ENCODE peak calls at places on chromosomes 4 and X, in five cellular contexts. T is GM12865; D is K562; G is epithelial cell of esophagus; X is CD8-positive, alpha-beta T cell. F is an unnamed sample.

GRCh38 chr4:131091896-131092295 is 1995.9 kb downstream of the C4orf33 start:
- DNase-seq in X (no peak), G (peak), T (peak), D (no peak), F (no peak)

GRCh38 chr4:8538703-8539567 is 41.3 kb upstream of the GPR78 start:
- DNase-seq in T (no peak), X (no peak), G (peak), D (no peak), F (no peak)

GRCh38 chrX:120668357-120668756 is 38.5 kb upstream of the C1GALT1C1 start:
- DNase-seq in X (no peak), D (no peak), T (no peak), G (peak), F (no peak)

GRCh38 chr4:105952596-105952995 is 57.3 kb downstream of the NPNT start:
- DNase-seq in T (no peak), D (no peak), X (no peak), G (no peak), F (no peak)

GRCh38 chrX:121259170-121259569 is 211.8 kb downstream of the GLUD2 start:
- DNase-seq in G (no peak), X (no peak), T (no peak), D (no peak), F (no peak)

GRCh38 chr4:30619679-30620078 is 100.5 kb upstream of the PCDH7 start:
- DNase-seq in G (peak), D (no peak), T (peak), X (no peak), F (no peak)

GRCh38 chr4:145779319-145779801 is 99.4 kb downstream of the C4orf51 start:
- DNase-seq in X (no peak), D (no peak), T (no peak), G (no peak), F (no peak)

GRCh38 chr4:6750302-6751221 is 32.0 kb upstream of the KIAA0232 start:
- DNase-seq in T (no peak), G (peak), X (no peak), D (no peak), F (no peak)

GRCh38 chrX:132094169-132094568 is 33.7 kb downstream of the FRMD7 start:
- DNase-seq in X (no peak), T (no peak), G (no peak), D (no peak), F (no peak)

GRCh38 chr4:36533944-36534343 is 252.5 kb downstream of the DTHD1 start:
- DNase-seq in X (no peak), D (no peak), T (no peak), G (peak), F (no peak)

GRCh38 chrX:926991-927390 is 285.5 kb downstream of the CRLF2 start:
- DNase-seq in D (no peak), T (no peak), X (no peak), G (no peak), F (no peak)

GRCh38 chrX:70281951-70282350 is at the start of gene RAB41:
- DNase-seq in X (no peak), D (no peak), G (no peak), T (no peak), F (no peak)

GRCh38 chr4:80271806-80272205 is 5.3 kb downstream of the FGF5 start:
- DNase-seq in X (no peak), D (no peak), G (no peak), T (no peak), F (no peak)

GRCh38 chr4:140807491-140808257 is 51.5 kb upstream of the TBC1D9 start:
- DNase-seq in T (peak), D (no peak), G (no peak), X (no peak), F (no peak)

GRCh38 chrX:40945366-40945713 is 139.9 kb upstream of the USP9X start:
- DNase-seq in X (no peak), G (peak), T (peak), D (peak), F (no peak)

GRCh38 chr4:9938933-9939332 is 82.4 kb downstream of the SLC2A9 start:
- DNase-seq in T (no peak), G (no peak), D (no peak), X (no peak), F (no peak)

GRCh38 chr4:165874072-165874798 is 1.2 kb downstream of the TLL1 start:
- DNase-seq in T (no peak), G (peak), X (no peak), D (no peak), F (peak)

GRCh38 chr4:10090467-10091250 is 25.9 kb downstream of the WDR1 start:
- DNase-seq in G (no peak), D (no peak), T (no peak), X (no peak), F (no peak)

GRCh38 chrX:50700921-50701320 is 113.1 kb downstream of the SHROOM4 start:
- DNase-seq in G (no peak), T (no peak), X (no peak), D (no peak), F (no peak)

GRCh38 chr4:105280338-105280809 is 133.7 kb downstream of the TET2 start:
- DNase-seq in G (peak), X (no peak), T (no peak), D (no peak), F (no peak)

GRCh38 chrX:97895751-97896150 is 1012.0 kb downstream of the RPA4 start:
- DNase-seq in D (no peak), T (no peak), X (no peak), G (no peak), F (no peak)

GRCh38 chr4:7194251-7195137 is 2.2 kb downstream of the SORCS2 start:
- DNase-seq in T (peak), G (no peak), X (no peak), D (no peak), F (peak)

GRCh38 chr4:74516321-74516720 is 71.4 kb downstream of the AREG start:
- DNase-seq in X (no peak), G (peak), D (no peak), T (no peak), F (no peak)

GRCh38 chr4:5473125-5473524 is 235.2 kb downstream of the EVC2 start:
- DNase-seq in G (no peak), T (no peak), D (no peak), X (no peak), F (no peak)

GRCh38 chr4:170004656-170005250 is 21.4 kb downstream of the MFAP3L start:
- DNase-seq in T (no peak), X (no peak), G (no peak), D (no peak), F (no peak)

GRCh38 chr4:100517864-100518341 is at the start of gene EMCN:
- DNase-seq in D (no peak), G (no peak), T (no peak), X (no peak), F (peak)

DNA sequence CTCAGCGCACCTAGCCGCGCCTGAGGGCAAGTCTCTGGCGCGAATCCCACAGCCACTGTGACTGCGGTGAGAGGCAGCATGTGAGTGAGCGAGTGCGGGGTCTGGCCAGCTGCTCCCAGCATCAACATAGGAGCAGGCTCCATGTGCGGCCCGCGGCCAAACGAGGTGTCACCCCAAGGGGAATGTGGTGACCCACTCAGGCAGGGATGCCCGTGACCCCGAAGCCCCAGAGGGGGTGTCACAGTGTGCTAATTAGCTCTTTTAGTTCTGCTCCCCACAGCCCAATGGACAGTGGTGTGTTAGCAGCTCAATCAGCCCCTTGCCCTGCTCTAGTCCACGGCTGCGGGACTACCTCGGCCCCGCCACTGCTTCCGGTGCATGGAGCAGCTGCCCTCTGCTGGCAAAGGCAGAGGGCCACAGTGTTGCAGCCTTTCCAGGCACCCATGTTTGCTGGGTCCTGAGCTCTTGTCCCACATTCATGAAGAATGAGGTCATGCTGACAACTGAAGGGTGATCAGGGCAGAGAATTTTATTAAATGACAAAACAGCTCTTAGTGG is 61.4 kb downstream of the AGA start:
- DNase-seq in T (peak), G (peak), D (peak), X (no peak), F (no peak)
- TF ChIP-seq CTCF in T (peak), G (peak), D (peak), X (no peak), F (no peak)

GRCh38 chrX:47202316-47202715 is 8.7 kb downstream of the UBA1 start:
- DNase-seq in D (no peak), T (no peak), X (no peak), G (no peak), F (no peak)

GRCh38 chrX:47198687-47199080 is 5.1 kb downstream of the UBA1 start:
- DNase-seq in D (no peak), T (no peak), G (no peak), X (no peak), F (no peak)

GRCh38 chrX:47201545-47201944 is 7.9 kb downstream of the UBA1 start:
- DNase-seq in X (no peak), G (no peak), T (no peak), D (no peak), F (no peak)

GRCh38 chrX:47199286-47199685 is 5.7 kb downstream of the UBA1 start:
- DNase-seq in D (no peak), X (no peak), T (no peak), G (no peak), F (no peak)

GRCh38 chrX:47200385-47201150 is 6.9 kb downstream of the UBA1 start:
- DNase-seq in G (peak), T (no peak), X (no peak), D (no peak), F (no peak)
- TF ChIP-seq CTCF in G (peak), T (no peak), X (no peak), D (no peak), F (no peak)

DNA sequence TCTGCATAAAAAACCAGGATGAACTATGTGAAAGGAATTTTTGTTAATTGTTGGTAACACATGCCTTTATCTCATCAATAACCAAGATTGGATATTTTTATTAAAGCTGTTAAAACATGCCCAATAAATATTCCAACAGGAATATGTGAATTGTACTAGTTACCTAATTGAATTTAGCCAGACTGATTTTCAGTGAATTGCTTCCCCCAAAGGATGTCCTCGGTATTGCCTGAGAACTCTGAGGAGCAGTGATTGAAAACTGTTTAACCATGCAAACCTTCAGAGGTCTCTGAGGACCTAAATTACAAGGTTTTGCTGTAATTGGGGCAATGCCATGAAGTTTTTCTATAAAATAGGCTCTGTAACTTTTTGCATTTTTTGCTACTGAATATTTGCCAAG is 66.6 kb downstream of the BLTP1 start:
- DNase-seq in G (peak), T (peak), D (no peak), X (no peak), F (peak)
- TF ChIP-seq CTCF in G (peak), T (peak), D (peak), X (peak), F (peak)

DNA sequence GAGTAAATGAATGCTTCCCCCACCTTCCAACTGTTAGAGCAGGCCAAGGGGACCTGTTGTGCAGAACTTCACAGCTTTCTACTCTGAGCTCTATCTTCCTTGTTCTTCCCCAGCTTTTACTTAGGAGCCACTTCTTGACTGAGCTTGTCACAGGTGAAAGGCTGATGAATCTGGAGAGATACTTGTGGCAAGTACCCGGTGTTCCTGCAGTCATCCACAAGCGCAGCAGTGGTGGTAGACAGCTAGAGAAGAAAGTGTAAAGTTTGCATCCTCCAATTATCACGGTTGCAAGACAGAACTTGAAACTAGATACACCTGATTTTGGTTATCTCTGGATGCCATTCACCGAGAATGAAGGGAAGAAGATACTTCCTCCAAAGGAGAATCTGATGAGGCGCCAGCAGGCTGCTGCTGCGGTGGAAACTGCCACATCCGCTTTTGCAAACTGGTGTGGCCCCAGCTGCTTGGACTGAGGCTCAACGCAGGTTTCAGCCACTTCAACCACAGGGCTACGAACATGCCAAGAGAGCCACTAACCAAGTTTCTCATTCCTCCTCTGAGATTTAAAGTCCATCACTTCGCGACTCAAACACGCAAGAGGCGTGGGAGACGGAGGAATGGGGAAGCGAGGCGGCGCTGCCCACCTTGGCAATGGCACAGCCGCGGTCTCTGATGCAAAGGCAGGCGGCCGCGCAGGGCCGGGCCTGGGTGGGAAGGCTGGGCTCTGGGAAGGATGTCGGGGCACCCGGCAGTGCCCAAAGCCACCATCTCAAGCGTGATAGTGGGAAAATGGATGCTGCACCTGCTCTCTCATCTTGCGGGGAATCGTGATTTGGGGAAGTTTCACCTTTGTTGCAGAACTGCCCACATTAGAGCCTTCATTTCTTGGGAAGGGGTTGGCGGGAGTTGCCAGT is 1.3 kb upstream of the FHIP1A start:
- DNase-seq in T (peak), D (no peak), X (no peak), G (peak), F (peak)
- TF ChIP-seq CTCF in T (no peak), D (no peak), X (no peak), G (no peak), F (no peak)

GRCh38 chr4:109801099-109801789 is 555 bp downstream of the CFI start:
- DNase-seq in D (no peak), X (no peak), T (no peak), G (no peak), F (no peak)

GRCh38 chr4:109803924-109804571 is 2.2 kb upstream of the CFI start:
- DNase-seq in G (peak), D (peak), T (peak), X (no peak), F (peak)

GRCh38 chr4:109795059-109795458 is 6.7 kb downstream of the CFI start:
- DNase-seq in X (no peak), D (no peak), T (no peak), G (no peak), F (no peak)

GRCh38 chr4:109801895-109802319 is at the start of gene CFI:
- DNase-seq in T (no peak), G (peak), X (no peak), D (no peak), F (no peak)

DNA sequence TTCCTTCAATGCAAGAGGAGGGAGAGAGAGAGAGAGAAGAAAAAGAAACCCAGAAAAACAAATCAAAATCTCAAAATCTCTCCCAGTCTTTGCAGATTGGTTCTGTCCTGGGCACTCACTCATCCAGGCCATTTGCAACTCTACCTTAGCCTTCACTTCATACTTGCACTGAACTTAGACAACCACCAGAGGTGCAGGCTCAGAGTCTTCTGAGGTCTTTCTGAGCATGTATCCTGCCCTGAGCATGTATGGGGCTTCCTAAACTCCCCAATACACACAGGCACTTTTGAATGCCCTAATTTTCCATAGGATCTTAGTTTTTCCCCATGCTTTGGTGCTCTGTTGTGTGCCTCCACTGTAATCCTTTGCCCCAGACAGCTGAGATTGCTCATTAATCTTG is 2.9 kb downstream of the CFI start:
- DNase-seq in G (no peak), X (no peak), T (no peak), D (no peak), F (no peak)
- TF ChIP-seq CTCF in G (no peak), X (no peak), T (no peak), D (no peak), F (no peak)

GRCh38 chr4:42278709-42279324 is 118.5 kb upstream of the SHISA3 start:
- DNase-seq in T (peak), D (no peak), X (no peak), G (no peak), F (no peak)

GRCh38 chr4:42281324-42282020 is 115.8 kb upstream of the SHISA3 start:
- DNase-seq in G (peak), X (no peak), D (no peak), T (peak), F (no peak)

GRCh38 chr4:42284030-42284429 is 113.3 kb upstream of the SHISA3 start:
- DNase-seq in T (peak), D (no peak), G (no peak), X (no peak), F (no peak)

GRCh38 chr4:42280327-42281095 is 116.8 kb upstream of the SHISA3 start:
- DNase-seq in D (peak), G (peak), X (no peak), T (peak), F (peak)

GRCh38 chr4:42282081-42282901 is 115.0 kb upstream of the SHISA3 start:
- DNase-seq in X (no peak), G (peak), D (peak), T (peak), F (peak)
- TF ChIP-seq CTCF in X (peak), G (peak), D (peak), T (peak), F (peak)

GRCh38 chrX:23692166-23692565 is 24.9 kb downstream of the PRDX4 start:
- DNase-seq in G (no peak), D (no peak), X (no peak), T (no peak), F (no peak)

GRCh38 chrX:23699636-23700194 is 32.4 kb downstream of the PRDX4 start:
- DNase-seq in X (no peak), G (no peak), D (peak), T (no peak), F (peak)

GRCh38 chrX:23694606-23695005 is 27.3 kb downstream of the PRDX4 start:
- DNase-seq in X (peak), T (peak), G (peak), D (peak), F (peak)
- TF ChIP-seq CTCF in X (peak), T (peak), G (peak), D (no peak), F (no peak)

DNA sequence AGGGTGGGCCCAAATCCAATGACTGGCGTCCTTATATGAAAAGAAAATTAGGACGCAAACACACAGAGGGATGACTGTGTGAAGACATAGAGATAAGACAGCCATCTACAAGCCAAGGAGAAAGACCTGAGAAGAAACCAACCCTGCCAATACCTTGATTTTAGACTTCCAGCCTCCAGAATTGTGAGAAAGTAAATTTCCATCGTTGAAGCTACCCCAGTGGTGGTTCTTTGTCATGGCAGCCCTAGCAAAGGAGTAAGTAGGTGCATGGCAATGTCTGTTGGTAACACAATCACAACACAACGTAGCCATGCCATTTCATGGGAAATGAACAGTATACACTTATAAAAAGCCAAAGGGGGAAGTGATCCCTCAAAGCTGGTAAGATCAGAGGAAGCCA is 25.3 kb downstream of the SMIM20 start:
- DNase-seq in G (no peak), T (no peak), D (no peak), X (no peak), F (no peak)
- TF ChIP-seq CTCF in G (no peak), T (no peak), D (no peak), X (no peak), F (no peak)

F was measured in endothelial cell.